ENCODE peak calls at places on chromosomes 2 and 18, in ten cellular contexts. O is A549, A is stomach, K is B cell, G is tibial artery, M is endothelial cell, I is HepG2, J is BE2C, L is H9, W is PC-3. H is an unnamed sample.

GRCh38 chr18:5298156-5298852 is 2.8 kb upstream of the ZBTB14 start:
- DNase-seq in O (no peak), A (no peak), K (no peak), G (no peak), M (no peak), I (peak), J (no peak), L (no peak), W (no peak), H (no peak)

GRCh38 chr2:240962371-240963064 is 35.9 kb upstream of the SNED1 start:
- DNase-seq in O (no peak), A (peak), K (peak), G (peak), M (no peak), I (peak), J (peak), L (peak), W (no peak), H (no peak)

GRCh38 chr2:239811806-239812560 is 213.2 kb downstream of the NDUFA10 start:
- DNase-seq in O (no peak), A (no peak), K (no peak), G (peak), M (no peak), I (no peak), J (no peak), L (no peak), W (no peak), H (no peak)

GRCh38 chr2:118613742-118614141 is 233.7 kb downstream of the EN1 start:
- DNase-seq in O (no peak), A (no peak), K (no peak), G (no peak), M (no peak), I (no peak), J (no peak), L (no peak), W (no peak), H (no peak)

GRCh38 chr2:148899638-148900318 is 24.8 kb downstream of the KIF5C start:
- DNase-seq in O (no peak), A (no peak), K (no peak), G (no peak), M (no peak), I (no peak), J (no peak), L (no peak), W (no peak), H (no peak)

GRCh38 chr2:9310827-9311226 is 104.2 kb downstream of the ASAP2 start:
- DNase-seq in O (peak), A (no peak), K (no peak), G (no peak), M (no peak), I (no peak), J (no peak), L (no peak), W (peak), H (no peak)

GRCh38 chr2:204693262-204693661 is 148.0 kb downstream of the PARD3B start:
- DNase-seq in O (no peak), A (no peak), K (no peak), G (no peak), M (no peak), I (no peak), J (no peak), L (no peak), W (no peak), H (no peak)

GRCh38 chr2:138818479-138818878 is 38.3 kb upstream of the NXPH2 start:
- DNase-seq in O (no peak), A (no peak), K (no peak), G (no peak), M (no peak), I (no peak), J (peak), L (no peak), W (no peak), H (no peak)

GRCh38 chr2:13488965-13489364 is 772.2 kb downstream of the TRIB2 start:
- DNase-seq in O (no peak), A (no peak), K (no peak), G (no peak), M (no peak), I (no peak), J (no peak), L (no peak), W (no peak), H (no peak)

GRCh38 chr2:140808816-140809215 is 1322.0 kb downstream of the LRP1B start:
- DNase-seq in O (no peak), A (no peak), K (no peak), G (no peak), M (no peak), I (peak), J (no peak), L (no peak), W (peak), H (no peak)
- TF ChIP-seq CTCF in O (peak), A (no peak), K (no peak), G (no peak), M (no peak), I (no peak), J (peak), L (peak), W (peak), H (no peak)

DNA sequence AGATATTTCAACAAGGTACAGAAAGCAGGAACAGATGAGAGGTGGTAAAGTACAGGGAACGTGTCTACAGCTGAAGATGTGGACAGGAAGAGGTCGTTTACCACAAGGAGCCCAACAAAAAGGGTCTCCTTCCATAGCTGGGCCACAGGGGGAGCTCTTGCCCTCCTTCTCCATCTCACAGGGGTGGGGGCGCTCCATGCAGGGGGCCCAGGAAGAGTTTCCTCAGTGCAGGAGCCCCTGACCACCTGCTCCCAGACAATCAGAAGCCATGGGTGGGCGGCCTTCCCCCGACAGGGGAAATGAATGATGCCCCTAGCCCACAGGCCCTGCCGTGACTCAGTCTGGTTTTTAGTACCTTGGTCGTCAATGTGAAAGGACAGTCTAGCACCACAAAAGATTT is 163.6 kb upstream of the ZNF516 start:
- DNase-seq in O (peak), A (no peak), K (no peak), G (no peak), M (peak), I (no peak), J (peak), L (peak), W (no peak), H (peak)
- TF ChIP-seq CTCF in O (no peak), A (no peak), K (no peak), G (no peak), M (peak), I (peak), J (peak), L (peak), W (peak), H (no peak)

GRCh38 chr2:7357993-7358392 is 440.8 kb downstream of the RNF144A start:
- DNase-seq in O (no peak), A (no peak), K (no peak), G (no peak), M (no peak), I (no peak), J (no peak), L (no peak), W (no peak), H (no peak)
- TF ChIP-seq CTCF in O (no peak), A (no peak), K (no peak), G (no peak), M (no peak), I (no peak), J (no peak), L (peak), W (no peak), H (no peak)

GRCh38 chr18:12534820-12535219 is 123.1 kb downstream of the SPIRE1 start:
- DNase-seq in O (no peak), A (no peak), K (no peak), G (no peak), M (no peak), I (no peak), J (no peak), L (no peak), W (peak), H (no peak)

GRCh38 chr18:12532661-12533060 is 124.9 kb downstream of the PRELID3A start:
- DNase-seq in O (no peak), A (no peak), K (no peak), G (no peak), M (no peak), I (no peak), J (no peak), L (no peak), W (no peak), H (no peak)

GRCh38 chr18:12531747-12532146 is 124.0 kb downstream of the PRELID3A start:
- DNase-seq in O (no peak), A (no peak), K (no peak), G (no peak), M (no peak), I (no peak), J (no peak), L (no peak), W (peak), H (no peak)
- TF ChIP-seq CTCF in O (no peak), A (no peak), K (no peak), G (no peak), M (no peak), I (no peak), J (peak), L (peak), W (peak), H (no peak)

DNA sequence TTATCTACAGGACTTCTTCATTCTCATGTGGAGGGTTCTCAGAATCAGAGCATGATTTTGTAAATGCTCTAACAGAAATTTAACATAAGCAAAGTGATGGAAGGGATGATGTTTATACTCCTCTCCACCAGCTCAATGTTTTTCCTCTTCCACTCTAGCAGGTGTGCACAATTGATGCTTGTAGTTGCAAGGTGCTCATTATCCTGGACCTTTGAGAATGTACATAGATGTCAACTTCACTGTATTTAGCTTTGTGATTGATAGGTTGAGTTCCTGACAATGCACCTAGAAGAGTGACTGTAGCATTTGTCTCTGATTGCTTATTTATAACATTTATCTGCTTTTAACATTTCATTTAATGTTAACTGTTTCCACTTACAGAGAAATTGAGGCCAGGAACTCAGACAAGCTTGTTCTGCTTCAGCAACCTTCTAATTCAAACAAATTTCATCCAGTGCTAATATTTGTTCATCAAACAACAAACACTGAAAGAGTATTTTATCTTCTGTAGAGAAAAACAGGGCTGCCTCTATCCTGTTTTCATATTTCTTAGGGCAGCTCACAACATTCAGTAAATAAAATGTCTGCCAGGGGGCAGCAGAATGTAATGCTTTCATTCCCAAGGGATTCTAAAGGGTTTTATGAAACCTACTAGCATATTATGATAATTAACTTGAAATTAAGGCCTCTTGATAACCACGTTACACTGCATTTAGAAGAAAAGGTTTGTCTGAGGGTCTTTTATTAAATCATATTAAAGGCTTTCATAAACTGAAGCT is 127.9 kb upstream of the NOL4 start:
- DNase-seq in O (no peak), A (no peak), K (no peak), G (no peak), M (no peak), I (peak), J (no peak), L (no peak), W (peak), H (no peak)
- TF ChIP-seq CTCF in O (no peak), A (no peak), K (no peak), G (no peak), M (no peak), I (peak), J (peak), L (peak), W (peak), H (no peak)

GRCh38 chr2:133411857-133412256 is 156.4 kb downstream of the NCKAP5 start:
- DNase-seq in O (no peak), A (no peak), K (no peak), G (no peak), M (peak), I (no peak), J (no peak), L (peak), W (no peak), H (no peak)
- TF ChIP-seq CTCF in O (no peak), A (no peak), K (no peak), G (no peak), M (no peak), I (no peak), J (peak), L (peak), W (peak), H (no peak)

DNA sequence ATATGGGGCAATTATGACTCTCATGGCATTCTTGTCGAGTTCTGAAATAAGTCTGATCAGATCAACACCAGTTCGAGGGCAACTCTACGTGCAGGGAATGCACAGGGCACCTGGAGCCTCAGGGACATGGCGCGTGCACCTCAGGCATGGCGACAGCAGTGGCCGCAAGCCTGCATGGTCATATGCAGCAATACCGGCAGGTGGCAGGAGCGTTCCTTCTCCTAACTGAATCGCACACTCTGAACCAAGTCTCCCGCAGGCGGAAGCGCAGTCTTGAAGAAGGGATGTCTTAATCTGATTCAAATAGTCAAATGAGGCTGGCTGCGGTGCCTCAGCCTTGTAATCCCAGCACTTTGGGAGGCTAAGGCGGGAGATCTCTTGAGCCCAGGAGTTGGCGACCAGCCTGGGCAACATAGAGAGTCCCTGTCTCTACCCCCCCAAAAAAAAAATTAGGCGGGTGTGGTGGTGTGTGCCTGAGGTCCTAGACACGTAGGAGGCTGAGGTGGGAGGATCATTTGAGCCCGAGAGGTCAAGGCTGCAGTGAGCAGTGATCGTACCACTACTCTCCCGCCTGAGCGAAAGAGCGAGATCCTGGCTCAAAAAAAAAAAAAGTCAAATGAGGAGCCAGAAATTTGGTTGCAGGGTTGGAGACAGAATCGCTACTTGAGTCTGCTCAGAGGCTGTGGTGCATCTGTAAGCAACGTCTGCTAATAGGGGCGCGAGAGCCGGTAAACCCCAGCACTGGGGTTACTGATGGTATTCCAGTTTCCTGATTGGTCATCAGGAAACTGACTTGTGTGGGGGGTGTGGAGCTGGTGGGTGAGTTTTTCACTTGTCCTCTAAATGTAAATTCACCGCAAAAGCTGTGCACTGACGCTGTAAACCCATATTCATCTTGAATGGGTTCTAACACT is 28.8 kb downstream of the FHL2 start:
- DNase-seq in O (peak), A (peak), K (peak), G (peak), M (peak), I (peak), J (peak), L (peak), W (peak), H (peak)
- TF ChIP-seq CTCF in O (peak), A (peak), K (peak), G (peak), M (peak), I (peak), J (peak), L (peak), W (peak), H (peak)

DNA sequence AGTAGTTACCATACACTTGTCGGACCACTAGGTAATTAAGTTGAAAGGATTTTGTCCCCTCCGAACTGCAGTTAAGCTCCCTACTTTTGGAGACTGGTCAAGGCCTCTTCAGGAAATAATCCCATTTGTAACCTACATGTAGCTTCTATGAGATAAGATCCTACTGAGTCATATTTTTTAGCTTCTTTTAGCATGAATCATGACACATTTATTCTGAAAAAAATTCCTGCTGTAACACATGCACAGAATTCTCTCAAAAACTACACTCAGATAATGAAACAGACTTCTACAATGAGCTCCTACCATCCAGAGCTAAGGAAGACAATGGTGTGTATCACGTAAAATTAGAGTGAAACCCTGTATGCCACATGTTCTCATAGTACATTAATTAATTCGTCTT is 100.7 kb upstream of the CCDC195 start:
- DNase-seq in O (peak), A (no peak), K (no peak), G (no peak), M (no peak), I (peak), J (no peak), L (no peak), W (peak), H (no peak)
- TF ChIP-seq CTCF in O (no peak), A (no peak), K (no peak), G (no peak), M (no peak), I (no peak), J (no peak), L (no peak), W (no peak), H (no peak)

DNA sequence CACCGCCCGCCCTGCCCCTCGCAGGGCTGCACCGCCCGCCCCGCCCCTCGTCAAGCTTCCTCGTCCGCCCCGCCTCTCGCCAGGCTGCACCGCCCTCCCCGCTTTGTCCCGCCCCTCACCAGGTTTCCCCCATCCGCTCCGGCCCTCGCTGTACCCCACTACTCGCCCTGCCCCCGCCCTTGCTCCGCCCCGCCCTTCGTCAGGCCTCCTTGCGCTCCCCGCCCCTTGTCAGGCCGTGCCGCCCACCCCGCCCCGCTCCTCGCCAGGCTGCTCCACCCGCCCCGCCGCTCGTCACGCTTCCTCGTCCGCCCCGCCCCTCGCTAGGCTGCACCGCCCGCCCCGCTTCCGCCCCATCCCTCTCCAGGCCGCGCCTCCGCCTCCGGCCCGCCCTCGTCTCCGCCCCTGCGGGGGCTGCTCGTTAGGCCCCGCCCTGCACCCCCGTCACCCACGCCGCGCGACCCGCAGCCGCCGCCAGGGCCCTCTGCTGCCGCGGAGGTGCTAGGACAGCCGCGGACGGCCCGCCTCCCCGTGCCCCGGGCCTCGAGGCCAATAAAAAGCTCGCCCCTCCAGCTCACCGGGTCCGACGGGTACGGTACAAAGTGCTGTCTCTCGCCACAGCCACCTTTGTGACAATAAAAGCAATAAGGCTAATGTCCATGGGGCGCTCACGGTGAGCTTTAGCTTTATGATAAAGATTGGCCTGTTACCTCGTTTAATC is 574 bp upstream of the DNPEP start:
- DNase-seq in O (peak), A (peak), K (peak), G (peak), M (peak), I (peak), J (peak), L (peak), W (peak), H (peak)
- TF ChIP-seq CTCF in O (peak), A (no peak), K (peak), G (peak), M (peak), I (peak), J (peak), L (peak), W (peak), H (peak)

H was measured in GM20000.